ENCODE peak calls at places on chromosome 3, in nine cellular contexts. One of them, this sample, is unnamed.
A peak's percentile ranks its signal among the peaks of the same experiment; 100 is the strongest.

GRCh38 chr3:112482675-112483074 is 16.6 kb downstream of the BTLA start:
- DNase-seq in transverse colon: no peak
- DNase-seq in A549: no peak
- DNase-seq in upper lobe of left lung: no peak
- DNase-seq in esophagus muscularis mucosa: no peak
- DNase-seq in suprapubic skin: no peak
- DNase-seq in H1: no peak
- DNase-seq in sigmoid colon: no peak
- DNase-seq in ovary: no peak
- DNase-seq in this sample: no peak

GRCh38 chr3:107574650-107575049 is 51.9 kb downstream of the BBX start:
- DNase-seq in transverse colon: no peak
- DNase-seq in A549: peak; percentile 23
- DNase-seq in upper lobe of left lung: no peak
- DNase-seq in esophagus muscularis mucosa: no peak
- DNase-seq in suprapubic skin: no peak
- DNase-seq in H1: no peak
- DNase-seq in sigmoid colon: no peak
- DNase-seq in ovary: no peak
- DNase-seq in this sample: no peak

GRCh38 chr3:66037330-66037985 is 1.3 kb downstream of the MAGI1 start:
- DNase-seq in transverse colon: peak; percentile 60
- DNase-seq in A549: peak; percentile 62
- DNase-seq in upper lobe of left lung: peak; percentile 57
- DNase-seq in esophagus muscularis mucosa: no peak
- DNase-seq in suprapubic skin: no peak
- DNase-seq in H1: peak; percentile 66
- DNase-seq in sigmoid colon: peak; percentile 71
- DNase-seq in ovary: peak; percentile 46
- DNase-seq in this sample: peak; percentile 60

GRCh38 chr3:88960019-88960418 is 147.4 kb upstream of the EPHA3 start:
- DNase-seq in transverse colon: no peak
- DNase-seq in A549: no peak
- DNase-seq in upper lobe of left lung: no peak
- DNase-seq in esophagus muscularis mucosa: no peak
- DNase-seq in suprapubic skin: no peak
- DNase-seq in H1: no peak
- DNase-seq in sigmoid colon: no peak
- DNase-seq in ovary: no peak
- DNase-seq in this sample: no peak

GRCh38 chr3:28232659-28233058 is 8.8 kb upstream of the CMC1 start:
- DNase-seq in transverse colon: no peak
- DNase-seq in A549: no peak
- DNase-seq in upper lobe of left lung: no peak
- DNase-seq in esophagus muscularis mucosa: no peak
- DNase-seq in suprapubic skin: no peak
- DNase-seq in H1: no peak
- DNase-seq in sigmoid colon: no peak
- DNase-seq in ovary: no peak
- DNase-seq in this sample: no peak

GRCh38 chr3:144843099-144843498 is 871.5 kb downstream of the DIPK2A start:
- DNase-seq in transverse colon: no peak
- DNase-seq in A549: no peak
- DNase-seq in upper lobe of left lung: no peak
- DNase-seq in esophagus muscularis mucosa: no peak
- DNase-seq in suprapubic skin: no peak
- DNase-seq in H1: no peak
- DNase-seq in sigmoid colon: no peak
- DNase-seq in ovary: no peak
- DNase-seq in this sample: no peak

GRCh38 chr3:191376742-191377141 is 46.4 kb upstream of the UTS2B start:
- DNase-seq in transverse colon: no peak
- DNase-seq in A549: no peak
- DNase-seq in upper lobe of left lung: no peak
- DNase-seq in esophagus muscularis mucosa: no peak
- DNase-seq in suprapubic skin: no peak
- DNase-seq in H1: no peak
- DNase-seq in sigmoid colon: no peak
- DNase-seq in ovary: no peak
- DNase-seq in this sample: no peak

GRCh38 chr3:36540898-36541518 is 160.7 kb downstream of the STAC start:
- DNase-seq in transverse colon: no peak
- DNase-seq in A549: peak; percentile 23
- DNase-seq in upper lobe of left lung: no peak
- DNase-seq in esophagus muscularis mucosa: peak; percentile 3
- DNase-seq in suprapubic skin: no peak
- DNase-seq in H1: peak; percentile 52
- DNase-seq in sigmoid colon: no peak
- DNase-seq in ovary: no peak
- DNase-seq in this sample: no peak

GRCh38 chr3:124787490-124788195 is 57.4 kb downstream of the UMPS start:
- DNase-seq in transverse colon: no peak
- DNase-seq in A549: no peak
- DNase-seq in upper lobe of left lung: no peak
- DNase-seq in esophagus muscularis mucosa: no peak
- DNase-seq in suprapubic skin: no peak
- DNase-seq in H1: no peak
- DNase-seq in sigmoid colon: no peak
- DNase-seq in ovary: no peak
- DNase-seq in this sample: no peak

GRCh38 chr3:45322616-45323015 is 65.8 kb upstream of the LARS2 start:
- DNase-seq in transverse colon: no peak
- DNase-seq in A549: no peak
- DNase-seq in upper lobe of left lung: no peak
- DNase-seq in esophagus muscularis mucosa: no peak
- DNase-seq in suprapubic skin: no peak
- DNase-seq in H1: no peak
- DNase-seq in sigmoid colon: no peak
- DNase-seq in ovary: no peak
- DNase-seq in this sample: no peak

GRCh38 chr3:123524987-123525386 is 59.9 kb downstream of the HACD2 start:
- DNase-seq in transverse colon: no peak
- DNase-seq in A549: no peak
- DNase-seq in upper lobe of left lung: no peak
- DNase-seq in esophagus muscularis mucosa: no peak
- DNase-seq in suprapubic skin: no peak
- DNase-seq in H1: no peak
- DNase-seq in sigmoid colon: no peak
- DNase-seq in ovary: no peak
- DNase-seq in this sample: no peak

GRCh38 chr3:172315401-172316091 is 132.7 kb downstream of the GHSR start:
- DNase-seq in transverse colon: peak; percentile 43
- DNase-seq in A549: peak; percentile 21
- DNase-seq in upper lobe of left lung: no peak
- DNase-seq in esophagus muscularis mucosa: no peak
- DNase-seq in suprapubic skin: no peak
- DNase-seq in H1: no peak
- DNase-seq in sigmoid colon: peak; percentile 75
- DNase-seq in ovary: no peak
- DNase-seq in this sample: no peak

GRCh38 chr3:171953300-171954022 is 85.9 kb upstream of the FNDC3B start:
- DNase-seq in transverse colon: no peak
- DNase-seq in A549: no peak
- DNase-seq in upper lobe of left lung: no peak
- DNase-seq in esophagus muscularis mucosa: no peak
- DNase-seq in suprapubic skin: no peak
- DNase-seq in H1: no peak
- DNase-seq in sigmoid colon: no peak
- DNase-seq in ovary: no peak
- DNase-seq in this sample: no peak

GRCh38 chr3:8658326-8659212 is 14.0 kb upstream of the SSUH2 start:
- DNase-seq in transverse colon: peak; percentile 57
- DNase-seq in A549: peak; percentile 27
- DNase-seq in upper lobe of left lung: peak; percentile 90
- DNase-seq in esophagus muscularis mucosa: no peak
- DNase-seq in suprapubic skin: peak; percentile 70
- DNase-seq in H1: no peak
- DNase-seq in sigmoid colon: no peak
- DNase-seq in ovary: peak; percentile 88
- DNase-seq in this sample: peak; percentile 96

GRCh38 chr3:8659242-8659641 is 14.6 kb upstream of the SSUH2 start:
- DNase-seq in transverse colon: no peak
- DNase-seq in A549: no peak
- DNase-seq in upper lobe of left lung: no peak
- DNase-seq in esophagus muscularis mucosa: no peak
- DNase-seq in suprapubic skin: no peak
- DNase-seq in H1: no peak
- DNase-seq in sigmoid colon: no peak
- DNase-seq in ovary: no peak
- DNase-seq in this sample: no peak

GRCh38 chr3:8656240-8656639 is 11.6 kb upstream of the SSUH2 start:
- DNase-seq in transverse colon: no peak
- DNase-seq in A549: no peak
- DNase-seq in upper lobe of left lung: no peak
- DNase-seq in esophagus muscularis mucosa: no peak
- DNase-seq in suprapubic skin: no peak
- DNase-seq in H1: no peak
- DNase-seq in sigmoid colon: no peak
- DNase-seq in ovary: no peak
- DNase-seq in this sample: peak; percentile 59

GRCh38 chr3:8660271-8660731 is 15.7 kb upstream of the SSUH2 start:
- DNase-seq in transverse colon: no peak
- DNase-seq in A549: no peak
- DNase-seq in upper lobe of left lung: peak; percentile 40
- DNase-seq in esophagus muscularis mucosa: no peak
- DNase-seq in suprapubic skin: no peak
- DNase-seq in H1: no peak
- DNase-seq in sigmoid colon: no peak
- DNase-seq in ovary: no peak
- DNase-seq in this sample: peak; percentile 25

DNA sequence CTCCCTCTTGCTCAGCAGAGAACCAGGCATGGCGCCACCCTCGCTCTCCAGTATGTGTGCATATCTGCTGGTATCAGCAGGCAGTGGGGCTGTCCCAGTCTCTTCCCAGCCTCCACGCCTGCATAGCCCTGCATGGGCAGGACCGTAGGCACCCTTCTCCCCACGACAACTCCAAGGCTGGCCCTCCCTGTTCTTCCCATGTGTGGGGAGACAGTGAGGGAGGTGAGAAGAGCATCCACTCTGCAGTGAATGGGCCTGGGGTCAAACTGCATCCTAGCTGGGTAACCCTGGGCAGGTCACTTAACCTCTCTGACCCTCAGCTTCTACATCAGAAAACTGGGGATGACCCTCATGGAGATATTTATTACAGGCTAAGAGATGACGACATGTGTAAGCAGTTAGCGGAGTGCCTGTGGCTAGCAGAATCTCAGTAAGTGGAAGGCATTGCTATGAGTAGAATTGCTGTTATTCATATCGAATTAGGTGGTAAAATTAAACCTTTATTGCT is 13.3 kb upstream of the SSUH2 start:
- DNase-seq in transverse colon: no peak
- DNase-seq in A549: no peak
- DNase-seq in upper lobe of left lung: peak; percentile 49
- DNase-seq in esophagus muscularis mucosa: no peak
- DNase-seq in suprapubic skin: no peak
- DNase-seq in H1: no peak
- DNase-seq in sigmoid colon: no peak
- DNase-seq in ovary: no peak
- DNase-seq in this sample: no peak
- TF ChIP-seq EP300 in transverse colon: no peak
- TF ChIP-seq EP300 in A549: no peak
- TF ChIP-seq EP300 in upper lobe of left lung: no peak
- TF ChIP-seq EP300 in esophagus muscularis mucosa: no peak
- TF ChIP-seq EP300 in suprapubic skin: no peak
- TF ChIP-seq EP300 in H1: no peak
- TF ChIP-seq EP300 in sigmoid colon: no peak
- TF ChIP-seq EP300 in ovary: no peak
- TF ChIP-seq EP300 in this sample: no peak

GRCh38 chr3:183108002-183108449 is 8.7 kb upstream of the MCCC1 start:
- DNase-seq in transverse colon: no peak
- DNase-seq in A549: no peak
- DNase-seq in upper lobe of left lung: no peak
- DNase-seq in esophagus muscularis mucosa: no peak
- DNase-seq in suprapubic skin: no peak
- DNase-seq in H1: no peak
- DNase-seq in sigmoid colon: no peak
- DNase-seq in ovary: no peak
- DNase-seq in this sample: no peak
- TF ChIP-seq EP300 in transverse colon: no peak
- TF ChIP-seq EP300 in A549: no peak
- TF ChIP-seq EP300 in upper lobe of left lung: no peak
- TF ChIP-seq EP300 in esophagus muscularis mucosa: no peak
- TF ChIP-seq EP300 in suprapubic skin: no peak
- TF ChIP-seq EP300 in H1: no peak
- TF ChIP-seq EP300 in sigmoid colon: no peak
- TF ChIP-seq EP300 in ovary: no peak
- TF ChIP-seq EP300 in this sample: no peak

DNA sequence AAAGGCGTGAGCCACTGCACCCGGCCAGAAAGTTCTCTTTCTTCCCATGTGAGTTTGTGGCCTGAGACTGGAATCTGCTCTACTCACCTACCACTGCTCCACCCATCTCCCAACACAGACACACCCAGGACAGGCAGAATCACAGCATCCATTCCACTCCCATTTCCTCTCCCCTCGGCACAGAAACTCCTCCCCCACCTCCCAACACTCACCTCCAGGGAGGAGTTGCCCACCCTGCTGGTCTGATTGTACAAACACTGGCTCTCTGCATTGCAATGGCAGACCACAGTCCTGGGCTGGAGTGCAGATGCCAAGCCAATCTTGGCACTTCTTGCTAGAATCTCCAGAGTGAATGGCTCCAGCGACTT is 36.1 kb downstream of the MUC20 start:
- DNase-seq in transverse colon: no peak
- DNase-seq in A549: no peak
- DNase-seq in upper lobe of left lung: no peak
- DNase-seq in esophagus muscularis mucosa: no peak
- DNase-seq in suprapubic skin: peak; percentile 35
- DNase-seq in H1: peak; percentile 41
- DNase-seq in sigmoid colon: no peak
- DNase-seq in ovary: no peak
- DNase-seq in this sample: no peak
- TF ChIP-seq EP300 in transverse colon: no peak
- TF ChIP-seq EP300 in A549: no peak
- TF ChIP-seq EP300 in upper lobe of left lung: no peak
- TF ChIP-seq EP300 in esophagus muscularis mucosa: no peak
- TF ChIP-seq EP300 in suprapubic skin: no peak
- TF ChIP-seq EP300 in H1: no peak
- TF ChIP-seq EP300 in sigmoid colon: no peak
- TF ChIP-seq EP300 in ovary: no peak
- TF ChIP-seq EP300 in this sample: no peak

DNA sequence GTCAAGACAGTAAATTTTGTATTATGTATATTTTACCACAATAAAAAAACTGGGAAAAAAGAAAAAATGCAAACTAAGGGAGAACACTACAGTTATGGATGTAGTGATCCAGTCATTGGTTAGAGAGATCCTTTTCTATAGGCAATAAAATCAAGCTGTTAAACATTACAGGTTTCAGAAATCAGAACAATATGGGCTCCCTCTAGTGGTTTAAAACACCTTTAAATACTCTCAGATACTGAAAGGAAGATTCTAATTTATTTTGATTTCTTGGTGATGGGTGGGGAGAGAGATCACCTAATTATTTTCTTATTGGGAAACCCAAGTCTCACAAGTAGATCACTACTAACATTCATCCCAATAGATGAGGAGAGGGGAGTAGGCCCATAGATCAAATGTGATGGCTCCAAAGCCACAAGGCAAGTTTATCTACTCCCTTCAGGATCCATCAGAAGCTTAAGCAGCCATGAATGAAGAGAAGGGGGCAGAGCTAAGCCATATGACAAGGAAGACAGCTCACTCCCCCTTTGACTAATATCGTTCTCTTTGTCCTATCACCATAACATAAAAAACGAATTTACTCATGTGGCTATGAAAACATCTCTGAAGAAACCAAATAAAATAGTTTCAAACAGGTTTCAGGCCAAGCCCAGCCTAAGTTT is 118.6 kb downstream of the ANO10 start:
- DNase-seq in transverse colon: no peak
- DNase-seq in A549: no peak
- DNase-seq in upper lobe of left lung: no peak
- DNase-seq in esophagus muscularis mucosa: no peak
- DNase-seq in suprapubic skin: no peak
- DNase-seq in H1: no peak
- DNase-seq in sigmoid colon: no peak
- DNase-seq in ovary: no peak
- DNase-seq in this sample: no peak
- TF ChIP-seq EP300 in transverse colon: no peak
- TF ChIP-seq EP300 in A549: no peak
- TF ChIP-seq EP300 in upper lobe of left lung: no peak
- TF ChIP-seq EP300 in esophagus muscularis mucosa: no peak
- TF ChIP-seq EP300 in suprapubic skin: no peak
- TF ChIP-seq EP300 in H1: no peak
- TF ChIP-seq EP300 in sigmoid colon: no peak
- TF ChIP-seq EP300 in ovary: no peak
- TF ChIP-seq EP300 in this sample: no peak